ENCODE peak calls at places on chromosome 2, in seven cellular contexts. K is Right ventricle myocardium inferior, Q is cerebellum, T is caudate nucleus, W is upper lobe of left lung, J is astrocyte of the spinal cord, O is OCI-LY7. D is an unnamed sample.
A peak's percentile ranks its signal among the peaks of the same experiment; 100 is the strongest.

GRCh38 chr2:109437325-109438090 is 176.3 kb downstream of the SEPTIN10 start:
- DNase-seq in K (no peak), Q (no peak), T (no peak), W (no peak), J (no peak), O (no peak), D (no peak)

GRCh38 chr2:240438810-240439697 is 3.6 kb downstream of the GPC1 start:
- DNase-seq in K (peak; percentile 69), Q (no peak), T (no peak), W (peak; percentile 64), J (no peak), O (no peak), D (no peak)

GRCh38 chr2:146890491-146890890 is 954.3 kb upstream of the ACVR2A start:
- DNase-seq in K (no peak), Q (no peak), T (no peak), W (no peak), J (no peak), O (no peak), D (no peak)

GRCh38 chr2:239934571-239935171 is 90.5 kb downstream of the NDUFA10 start:
- DNase-seq in K (no peak), Q (peak; percentile 75), T (peak; percentile 42), W (no peak), J (peak; percentile 37), O (peak; percentile 34), D (no peak)

GRCh38 chr2:239309398-239310245 is 91.2 kb downstream of the HDAC4 start:
- DNase-seq in K (no peak), Q (no peak), T (no peak), W (peak; percentile 36), J (no peak), O (no peak), D (no peak)

GRCh38 chr2:217520361-217521010 is 482.3 kb downstream of the TNS1 start:
- DNase-seq in K (no peak), Q (no peak), T (no peak), W (no peak), J (no peak), O (no peak), D (no peak)

GRCh38 chr2:39679805-39680204 is 14.1 kb downstream of the TMEM178A start:
- DNase-seq in K (no peak), Q (no peak), T (no peak), W (no peak), J (no peak), O (no peak), D (no peak)

GRCh38 chr2:241999184-241999583 is 129.7 kb downstream of the RTP5 start:
- DNase-seq in K (no peak), Q (no peak), T (no peak), W (no peak), J (no peak), O (no peak), D (no peak)

GRCh38 chr2:237861-238260 is 26.0 kb downstream of the SH3YL1 start:
- DNase-seq in K (no peak), Q (no peak), T (no peak), W (no peak), J (no peak), O (no peak), D (no peak)

GRCh38 chr2:3490191-3491158 is 28.9 kb downstream of the ADI1 start:
- DNase-seq in K (no peak), Q (no peak), T (no peak), W (no peak), J (no peak), O (no peak), D (no peak)

GRCh38 chr2:239944706-239945551 is 80.2 kb downstream of the NDUFA10 start:
- DNase-seq in K (peak; percentile 86), Q (no peak), T (no peak), W (no peak), J (no peak), O (no peak), D (no peak)

GRCh38 chr2:9002637-9003365 is 683 bp downstream of the MBOAT2 start:
- DNase-seq in K (peak; percentile 66), Q (peak; percentile 6), T (no peak), W (peak; percentile 87), J (peak; percentile 37), O (no peak), D (no peak)

GRCh38 chr2:235106874-235107639 is 155.2 kb downstream of the SH3BP4 start:
- DNase-seq in K (no peak), Q (peak; percentile 23), T (no peak), W (no peak), J (peak; percentile 76), O (peak; percentile 54), D (peak; percentile 50)

GRCh38 chr2:159840620-159841019 is 42.6 kb upstream of the CD302 start:
- DNase-seq in K (no peak), Q (no peak), T (no peak), W (no peak), J (no peak), O (no peak), D (no peak)

GRCh38 chr2:171492664-171493063 is 29.6 kb upstream of the CYBRD1 start:
- DNase-seq in K (no peak), Q (no peak), T (no peak), W (no peak), J (no peak), O (no peak), D (no peak)

GRCh38 chr2:95287336-95287735 is 9.8 kb upstream of the KCNIP3 start:
- DNase-seq in K (peak; percentile 7), Q (no peak), T (no peak), W (peak; percentile 66), J (no peak), O (no peak), D (no peak)

GRCh38 chr2:84676295-84676694 is 160.0 kb downstream of the DNAH6 start:
- DNase-seq in K (no peak), Q (no peak), T (no peak), W (no peak), J (peak; percentile 11), O (no peak), D (no peak)

GRCh38 chr2:39736593-39736992 is 42.5 kb downstream of the THUMPD2 start:
- DNase-seq in K (no peak), Q (no peak), T (no peak), W (no peak), J (peak; percentile 94), O (no peak), D (no peak)

GRCh38 chr2:170562928-170563327 is 152.2 kb upstream of the SP5 start:
- DNase-seq in K (no peak), Q (no peak), T (no peak), W (no peak), J (no peak), O (no peak), D (no peak)

GRCh38 chr2:143710879-143711278 is 581.7 kb downstream of the ARHGAP15 start:
- DNase-seq in K (no peak), Q (no peak), T (no peak), W (no peak), J (no peak), O (no peak), D (no peak)

GRCh38 chr2:157684940-157685466 is 56.3 kb upstream of the ACVR1C start:
- DNase-seq in K (no peak), Q (no peak), T (peak; percentile 25), W (no peak), J (no peak), O (no peak), D (no peak)

GRCh38 chr2:11355194-11356053 is 11.0 kb upstream of the ROCK2 start:
- DNase-seq in K (no peak), Q (no peak), T (no peak), W (no peak), J (no peak), O (no peak), D (no peak)

GRCh38 chr2:233285921-233286320 is 21.7 kb upstream of the SAG start:
- DNase-seq in K (no peak), Q (no peak), T (no peak), W (no peak), J (peak; percentile 38), O (no peak), D (no peak)

D was measured in smooth muscle cell of the brain vasculature.